ENCODE peak calls at places on chromosomes 7 and 10, in five cellular contexts. Q is central memory CD8-positive, alpha-beta T cell; V is neuronal stem cell; P is RWPE1; U is GM20000. T is an unnamed sample.

GRCh38 chr10:119541046-119541445 is 1.5 kb downstream of the RGS10 start:
- DNase-seq in Q (no peak), V (no peak), P (no peak), U (no peak), T (no peak)

GRCh38 chr10:24262929-24263653 is 54.2 kb downstream of the KIAA1217 start:
- DNase-seq in Q (no peak), V (no peak), P (no peak), U (no peak), T (no peak)

GRCh38 chr7:104848386-104848990 is 165.5 kb upstream of the KMT2E start:
- DNase-seq in Q (peak), V (peak), P (peak), U (peak), T (peak)

GRCh38 chr10:28996947-28997551 is 291.8 kb upstream of the LYZL1 start:
- DNase-seq in Q (no peak), V (no peak), P (no peak), U (no peak), T (no peak)

GRCh38 chr10:17216217-17216900 is 11.7 kb upstream of the VIM start:
- DNase-seq in Q (no peak), V (no peak), P (peak), U (peak), T (no peak)

GRCh38 chr10:63010203-63010602 is 122.9 kb upstream of the NRBF2 start:
- DNase-seq in Q (no peak), V (no peak), P (no peak), U (no peak), T (no peak)

GRCh38 chr7:22900101-22900500 is 77.5 kb upstream of the TOMM7 start:
- DNase-seq in Q (no peak), V (no peak), P (no peak), U (no peak), T (no peak)

GRCh38 chr10:11179231-11180105 is 161.8 kb downstream of the CELF2 start:
- DNase-seq in Q (no peak), V (no peak), P (no peak), U (no peak), T (no peak)

GRCh38 chr10:102777696-102778530 is 34.2 kb downstream of the WBP1L start:
- DNase-seq in Q (no peak), V (no peak), P (no peak), U (no peak), T (no peak)

GRCh38 chr10:86366033-86366901 is at the start of gene GRID1:
- DNase-seq in Q (no peak), V (no peak), P (no peak), U (peak), T (no peak)

GRCh38 chr10:48429309-48429708 is 122.8 kb downstream of the MAPK8 start:
- DNase-seq in Q (no peak), V (no peak), P (no peak), U (no peak), T (no peak)

GRCh38 chr10:24873281-24873683 is 79.1 kb downstream of the PRTFDC1 start:
- DNase-seq in Q (no peak), V (no peak), P (peak), U (no peak), T (no peak)

GRCh38 chr10:86335257-86335656 is 31.3 kb downstream of the GRID1 start:
- DNase-seq in Q (no peak), V (no peak), P (no peak), U (no peak), T (no peak)

GRCh38 chr7:94375713-94376112 is 19.0 kb upstream of the COL1A2 start:
- DNase-seq in Q (no peak), V (no peak), P (no peak), U (no peak), T (no peak)

GRCh38 chr7:143279186-143280098 is 5.3 kb upstream of the TMEM139 start:
- DNase-seq in Q (no peak), V (peak), P (no peak), U (no peak), T (no peak)

GRCh38 chr10:119761106-119761505 is 35.3 kb downstream of the INPP5F start:
- DNase-seq in Q (no peak), V (no peak), P (peak), U (no peak), T (no peak)

GRCh38 chr7:28551311-28551710 is 139.0 kb downstream of the CREB5 start:
- DNase-seq in Q (no peak), V (no peak), P (no peak), U (no peak), T (no peak)

GRCh38 chr10:91796332-91797076 is 1.7 kb upstream of the TNKS2 start:
- DNase-seq in Q (no peak), V (no peak), P (peak), U (peak), T (peak)

GRCh38 chr10:76784076-76784475 is 853.5 kb downstream of the KCNMA1 start:
- DNase-seq in Q (no peak), V (no peak), P (no peak), U (no peak), T (no peak)

GRCh38 chr10:1166101-1166827 is 110.1 kb downstream of the WDR37 start:
- DNase-seq in Q (no peak), V (no peak), P (no peak), U (no peak), T (no peak)

GRCh38 chr7:97450516-97450915 is 281.4 kb upstream of the TAC1 start:
- DNase-seq in Q (no peak), V (no peak), P (no peak), U (no peak), T (no peak)

GRCh38 chr10:50798297-50798696 is 58.6 kb downstream of the ASAH2B start:
- DNase-seq in Q (no peak), V (no peak), P (no peak), U (no peak), T (no peak)

GRCh38 chr10:52782554-52782953 is 10.0 kb upstream of the MBL2 start:
- DNase-seq in Q (no peak), V (no peak), P (no peak), U (no peak), T (no peak)

GRCh38 chr10:78177431-78178185 is 143.9 kb downstream of the RPS24 start:
- DNase-seq in Q (no peak), V (peak), P (no peak), U (no peak), T (no peak)

GRCh38 chr10:76036962-76037361 is 605.5 kb downstream of the LRMDA start:
- DNase-seq in Q (no peak), V (no peak), P (no peak), U (no peak), T (no peak)

GRCh38 chr7:159201722-159202330 is 57.2 kb upstream of the VIPR2 start:
- DNase-seq in Q (no peak), V (no peak), P (no peak), U (no peak), T (no peak)

GRCh38 chr10:13871698-13872280 is 285.0 kb downstream of the PRPF18 start:
- DNase-seq in Q (no peak), V (no peak), P (no peak), U (no peak), T (no peak)

GRCh38 chr7:95472521-95473160 is 13.1 kb upstream of the ASB4 start:
- DNase-seq in Q (no peak), V (no peak), P (no peak), U (no peak), T (no peak)

GRCh38 chr10:100065084-100065660 is 16.5 kb downstream of the CPN1 start:
- DNase-seq in Q (no peak), V (no peak), P (no peak), U (no peak), T (no peak)

T was measured in activated gamma-delta T cell treated with Interleukin-2 at 50 U/mL for 16 hours.